ENCODE peak calls at places on chromosomes 5 and 9, in seven cellular contexts. F is heart right ventricle; L is prostate gland; B is mesenchymal stem cell; A is psoas muscle; Q is neural progenitor cell; I is CD8-positive, alpha-beta memory T cell. J is an unnamed sample.

GRCh38 chr9:14148501-14149103 is 165.3 kb downstream of the NFIB start:
- DNase-seq in F (no peak), L (no peak), A (no peak), I (no peak), Q (no peak), B (no peak), J (no peak)

GRCh38 chr9:71985070-71985956 is 73.9 kb downstream of the C9orf85 start:
- DNase-seq in Q (peak; percentile 7), I (no peak), A (no peak), L (no peak), F (no peak), B (no peak), J (no peak)

GRCh38 chr9:4793412-4794005 is 765 bp downstream of the RCL1 start:
- DNase-seq in F (no peak), A (no peak), L (no peak), I (no peak), B (no peak), Q (no peak), J (no peak)

GRCh38 chr9:106203832-106204516 is 509.6 kb downstream of the TMEM38B start:
- DNase-seq in Q (no peak), L (no peak), F (no peak), A (no peak), I (no peak), B (no peak), J (no peak)

GRCh38 chr5:179307931-179308471 is 37.3 kb downstream of the ADAMTS2 start:
- DNase-seq in F (no peak), B (no peak), I (no peak), Q (no peak), A (peak; percentile 13), L (no peak), J (no peak)

GRCh38 chr5:102865171-102865509 is 110.0 kb downstream of the PAM start:
- DNase-seq in B (no peak), Q (peak; percentile 70), I (no peak), L (no peak), A (no peak), F (no peak), J (no peak)

GRCh38 chr5:78601622-78602314 is 46.8 kb downstream of the LHFPL2 start:
- DNase-seq in Q (no peak), F (no peak), A (no peak), B (peak; percentile 79), L (no peak), I (no peak), J (no peak)

GRCh38 chr9:135282001-135282731 is 194.7 kb downstream of the OLFM1 start:
- DNase-seq in F (peak; percentile 67), B (no peak), Q (no peak), I (no peak), L (peak; percentile 84), A (peak; percentile 45), J (peak; percentile 51)

GRCh38 chr5:79242242-79243039 is 6.5 kb downstream of the JMY start:
- DNase-seq in I (no peak), F (no peak), B (no peak), Q (no peak), A (no peak), L (no peak), J (no peak)

GRCh38 chr5:158701406-158702177 is 398.1 kb downstream of the EBF1 start:
- DNase-seq in A (peak; percentile 20), F (no peak), B (no peak), I (no peak), Q (no peak), L (no peak), J (no peak)

GRCh38 chr9:107750741-107751521 is 261.4 kb upstream of the KLF4 start:
- DNase-seq in B (peak; percentile 98), L (peak; percentile 86), I (no peak), A (peak; percentile 87), Q (no peak), F (peak; percentile 84), J (peak; percentile 6)

GRCh38 chr9:98575379-98576346 is 133.1 kb downstream of the GABBR2 start:
- DNase-seq in A (no peak), B (peak; percentile 47), Q (no peak), L (no peak), I (no peak), F (no peak), J (no peak)

GRCh38 chr9:70228098-70228497 is 30.7 kb upstream of the SMC5 start:
- DNase-seq in F (no peak), B (no peak), A (no peak), L (no peak), Q (no peak), I (no peak), J (no peak)

GRCh38 chr5:140678993-140679392 is 5.6 kb upstream of the DND1 start:
- DNase-seq in L (no peak), B (no peak), Q (no peak), F (no peak), A (no peak), I (no peak), J (no peak)

GRCh38 chr5:55450050-55450765 is 84.6 kb downstream of the PLPP1 start:
- DNase-seq in Q (no peak), I (no peak), B (peak; percentile 38), A (no peak), L (no peak), F (no peak), J (no peak)

GRCh38 chr9:134656334-134657034 is 14.9 kb downstream of the COL5A1 start:
- DNase-seq in I (no peak), F (no peak), A (peak; percentile 1), Q (no peak), B (peak; percentile 48), L (no peak), J (no peak)

GRCh38 chr5:143036146-143036927 is 266.2 kb downstream of the ARHGAP26 start:
- DNase-seq in I (no peak), F (no peak), L (no peak), A (no peak), B (no peak), Q (no peak), J (no peak)

GRCh38 chr5:171623551-171624097 is 162.0 kb upstream of the SMIM23 start:
- DNase-seq in L (no peak), F (no peak), A (no peak), I (no peak), Q (peak; percentile 79), B (no peak), J (no peak)

GRCh38 chr9:124420991-124421543 is 5.8 kb upstream of the PSMB7 start:
- DNase-seq in F (no peak), I (no peak), L (no peak), A (no peak), Q (no peak), B (peak; percentile 60), J (no peak)

GRCh38 chr5:73638344-73639095 is 12.5 kb downstream of the ARHGEF28 start:
- DNase-seq in I (no peak), Q (no peak), L (no peak), B (peak; percentile 36), F (no peak), A (no peak), J (peak; percentile 47)

GRCh38 chr9:72362118-72362531 is 2.9 kb downstream of the ZFAND5 start:
- DNase-seq in L (no peak), F (no peak), B (peak; percentile 67), I (no peak), Q (no peak), A (no peak), J (no peak)

GRCh38 chr5:41835625-41836024 is 34.6 kb downstream of the OXCT1 start:
- DNase-seq in I (no peak), F (peak; percentile 69), A (peak; percentile 36), L (peak; percentile 58), B (peak; percentile 81), Q (peak; percentile 36), J (peak; percentile 11)

GRCh38 chr5:181188700-181189362 is 16.2 kb downstream of the TRIM7 start:
- DNase-seq in F (peak; percentile 81), L (peak; percentile 83), A (peak; percentile 57), I (peak; percentile 73), B (peak; percentile 87), Q (peak; percentile 86), J (peak; percentile 82)

GRCh38 chr5:168057905-168058304 is 233.5 kb upstream of the WWC1 start:
- DNase-seq in A (no peak), Q (peak; percentile 40), L (no peak), B (no peak), I (no peak), F (no peak), J (no peak)

GRCh38 chr5:102763734-102764133 is 8.6 kb downstream of the PAM start:
- DNase-seq in I (no peak), L (no peak), A (no peak), Q (no peak), F (no peak), B (no peak), J (no peak)

GRCh38 chr5:8340739-8341344 is 471.9 kb downstream of the MTRR start:
- DNase-seq in F (no peak), A (no peak), Q (peak; percentile 13), I (no peak), B (peak; percentile 14), L (no peak), J (peak; percentile 9)

GRCh38 chr5:129246088-129246487 is 151.5 kb downstream of the ISOC1 start:
- DNase-seq in L (no peak), F (no peak), I (no peak), Q (no peak), B (no peak), A (no peak), J (no peak)

GRCh38 chr5:154757647-154758406 is 2.6 kb downstream of the LARP1 start:
- DNase-seq in Q (peak; percentile 22), A (no peak), I (peak; percentile 23), B (peak; percentile 43), F (no peak), L (no peak), J (no peak)

GRCh38 chr5:154664869-154665268 is 90.3 kb upstream of the LARP1 start:
- DNase-seq in A (no peak), I (no peak), B (no peak), Q (no peak), F (no peak), L (no peak), J (no peak)

GRCh38 chr9:92035146-92035545 is 80.1 kb downstream of the SPTLC1 start:
- DNase-seq in L (no peak), A (no peak), I (no peak), F (no peak), B (peak; percentile 48), Q (no peak), J (no peak)
- H3K36me3 ChIP-seq in L (peaks cover 5% of the 10 kb centered on the region), A (peaks cover 2% of the 10 kb centered on the region), I (peaks cover 27% of the 10 kb centered on the region), F (no peaks in the 10 kb centered on the region), B (peaks cover 75% of the 10 kb centered on the region), Q (no peaks in the 10 kb centered on the region), J (peaks cover 3% of the 10 kb centered on the region)

DNA sequence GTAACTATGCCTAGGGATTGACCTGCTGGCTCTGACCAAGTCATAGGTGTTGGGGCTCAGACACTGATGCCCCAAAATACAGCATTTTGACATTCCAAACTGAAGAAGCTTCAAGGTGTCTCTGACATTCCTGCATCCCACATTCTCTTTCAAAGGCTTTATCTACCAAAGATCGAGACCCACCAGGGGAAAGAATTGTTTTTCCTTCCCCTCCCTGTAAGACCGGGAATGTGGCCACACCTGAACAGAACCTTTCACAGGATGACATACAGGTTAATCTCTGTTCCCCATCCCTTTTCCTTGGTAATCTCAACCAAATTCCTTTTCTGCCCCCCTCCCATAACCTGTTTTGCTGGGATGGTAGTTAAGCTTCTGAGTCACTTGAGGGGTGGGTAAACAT is 72.3 kb downstream of the IQGAP2 start:
- DNase-seq in F (no peak), A (no peak), B (no peak), Q (no peak), L (no peak), I (no peak), J (no peak)
- H3K27ac ChIP-seq in F (no peak overlapping the region), A (no peak overlapping the region), B (no peak overlapping the region), Q (no peak overlapping the region), L (no peak overlapping the region), I (no peak overlapping the region), J (no peak overlapping the region)

GRCh38 chr9:109329274-109330258 is 8.7 kb upstream of the EPB41L4B start:
- DNase-seq in L (peak; percentile 82), I (no peak), B (no peak), A (peak; percentile 52), Q (no peak), F (peak; percentile 33), J (no peak)
- H3K36me3 ChIP-seq in L (no peaks in the 10 kb centered on the region), I (no peaks in the 10 kb centered on the region), B (no peaks in the 10 kb centered on the region), A (no peaks in the 10 kb centered on the region), Q (no peaks in the 10 kb centered on the region), F (no peaks in the 10 kb centered on the region), J (no peaks in the 10 kb centered on the region)

GRCh38 chr9:23747088-23747748 is 78.8 kb downstream of the ELAVL2 start:
- DNase-seq in I (no peak), F (no peak), L (no peak), B (peak; percentile 6), A (no peak), Q (no peak), J (no peak)
- H3K27ac ChIP-seq in I (no peak overlapping the region), F (no peak overlapping the region), L (no peak overlapping the region), B (no peak overlapping the region), A (no peak overlapping the region), Q (no peak overlapping the region), J (no peak overlapping the region)

J was measured in A673.